ENCODE peak calls at places on chromosomes 1 and 21, in eight cellular contexts. One of them, this sample, is unnamed.

GRCh38 chr1:55038974-55039341 is 390 bp upstream of the PCSK9 start:
- DNase-seq in fibroblast of lung: no peak
- DNase-seq in tibial nerve: no peak
- DNase-seq in brain microvascular endothelial cell: no peak
- DNase-seq in Karpas-422: no peak
- DNase-seq in AG04450: no peak
- DNase-seq in heart left ventricle: no peak
- DNase-seq in right cardiac atrium: no peak
- DNase-seq in this sample: no peak

GRCh38 chr1:92940541-92940940 is 20.7 kb downstream of the DIPK1A start:
- DNase-seq in tibial nerve: no peak
- DNase-seq in right cardiac atrium: no peak
- DNase-seq in Karpas-422: no peak
- DNase-seq in fibroblast of lung: peak
- DNase-seq in AG04450: no peak
- DNase-seq in brain microvascular endothelial cell: no peak
- DNase-seq in heart left ventricle: no peak
- DNase-seq in this sample: no peak

GRCh38 chr1:33709780-33710713 is 153.8 kb upstream of the HMGB4 start:
- DNase-seq in tibial nerve: no peak
- DNase-seq in AG04450: no peak
- DNase-seq in right cardiac atrium: no peak
- DNase-seq in brain microvascular endothelial cell: no peak
- DNase-seq in heart left ventricle: no peak
- DNase-seq in Karpas-422: no peak
- DNase-seq in fibroblast of lung: peak
- DNase-seq in this sample: no peak

GRCh38 chr1:96253281-96254035 is 468.1 kb upstream of the PTBP2 start:
- DNase-seq in heart left ventricle: no peak
- DNase-seq in tibial nerve: no peak
- DNase-seq in AG04450: no peak
- DNase-seq in fibroblast of lung: no peak
- DNase-seq in brain microvascular endothelial cell: no peak
- DNase-seq in right cardiac atrium: no peak
- DNase-seq in Karpas-422: no peak
- DNase-seq in this sample: no peak

GRCh38 chr1:205205055-205205454 is 6.4 kb downstream of the DSTYK start:
- DNase-seq in AG04450: no peak
- DNase-seq in heart left ventricle: no peak
- DNase-seq in Karpas-422: no peak
- DNase-seq in fibroblast of lung: no peak
- DNase-seq in right cardiac atrium: no peak
- DNase-seq in tibial nerve: no peak
- DNase-seq in brain microvascular endothelial cell: no peak
- DNase-seq in this sample: no peak

GRCh38 chr1:8152731-8153702 is 126.9 kb upstream of the ERRFI1 start:
- DNase-seq in right cardiac atrium: no peak
- DNase-seq in brain microvascular endothelial cell: no peak
- DNase-seq in heart left ventricle: no peak
- DNase-seq in tibial nerve: no peak
- DNase-seq in fibroblast of lung: no peak
- DNase-seq in AG04450: no peak
- DNase-seq in Karpas-422: no peak
- DNase-seq in this sample: no peak

GRCh38 chr1:47440052-47440848 is 2.4 kb downstream of the FOXD2 start:
- DNase-seq in heart left ventricle: no peak
- DNase-seq in brain microvascular endothelial cell: no peak
- DNase-seq in fibroblast of lung: no peak
- DNase-seq in tibial nerve: no peak
- DNase-seq in Karpas-422: no peak
- DNase-seq in AG04450: no peak
- DNase-seq in right cardiac atrium: no peak
- DNase-seq in this sample: no peak

GRCh38 chr1:200530551-200531261 is 89.8 kb downstream of the KIF14 start:
- DNase-seq in tibial nerve: no peak
- DNase-seq in Karpas-422: peak
- DNase-seq in brain microvascular endothelial cell: no peak
- DNase-seq in AG04450: no peak
- DNase-seq in heart left ventricle: no peak
- DNase-seq in fibroblast of lung: no peak
- DNase-seq in right cardiac atrium: no peak
- DNase-seq in this sample: no peak

GRCh38 chr1:74356493-74356892 is 121.3 kb downstream of the TNNI3K start:
- DNase-seq in tibial nerve: no peak
- DNase-seq in Karpas-422: no peak
- DNase-seq in brain microvascular endothelial cell: peak
- DNase-seq in right cardiac atrium: no peak
- DNase-seq in heart left ventricle: no peak
- DNase-seq in fibroblast of lung: peak
- DNase-seq in AG04450: no peak
- DNase-seq in this sample: no peak

GRCh38 chr1:4684142-4684541 is 29.7 kb downstream of the AJAP1 start:
- DNase-seq in brain microvascular endothelial cell: peak
- DNase-seq in tibial nerve: no peak
- DNase-seq in right cardiac atrium: no peak
- DNase-seq in fibroblast of lung: peak
- DNase-seq in AG04450: no peak
- DNase-seq in Karpas-422: no peak
- DNase-seq in heart left ventricle: no peak
- DNase-seq in this sample: no peak

GRCh38 chr1:243730499-243731150 is 119.4 kb downstream of the AKT3 start:
- DNase-seq in brain microvascular endothelial cell: no peak
- DNase-seq in AG04450: no peak
- DNase-seq in right cardiac atrium: no peak
- DNase-seq in fibroblast of lung: no peak
- DNase-seq in heart left ventricle: no peak
- DNase-seq in Karpas-422: no peak
- DNase-seq in tibial nerve: no peak
- DNase-seq in this sample: no peak

GRCh38 chr1:36913523-36914060 is 120.7 kb downstream of the GRIK3 start:
- DNase-seq in AG04450: no peak
- DNase-seq in heart left ventricle: no peak
- DNase-seq in fibroblast of lung: no peak
- DNase-seq in brain microvascular endothelial cell: no peak
- DNase-seq in Karpas-422: no peak
- DNase-seq in right cardiac atrium: no peak
- DNase-seq in tibial nerve: no peak
- DNase-seq in this sample: no peak

GRCh38 chr1:66336641-66336991 is 197.3 kb upstream of the SGIP1 start:
- DNase-seq in Karpas-422: no peak
- DNase-seq in right cardiac atrium: no peak
- DNase-seq in AG04450: no peak
- DNase-seq in tibial nerve: no peak
- DNase-seq in fibroblast of lung: no peak
- DNase-seq in heart left ventricle: no peak
- DNase-seq in brain microvascular endothelial cell: no peak
- DNase-seq in this sample: no peak

GRCh38 chr1:66333463-66334232 is 200.3 kb upstream of the SGIP1 start:
- DNase-seq in Karpas-422: no peak
- DNase-seq in right cardiac atrium: peak
- DNase-seq in fibroblast of lung: no peak
- DNase-seq in brain microvascular endothelial cell: no peak
- DNase-seq in tibial nerve: no peak
- DNase-seq in heart left ventricle: no peak
- DNase-seq in AG04450: no peak
- DNase-seq in this sample: no peak

GRCh38 chr1:66335859-66336640 is 197.9 kb upstream of the SGIP1 start:
- DNase-seq in heart left ventricle: peak
- DNase-seq in Karpas-422: peak
- DNase-seq in fibroblast of lung: no peak
- DNase-seq in brain microvascular endothelial cell: peak
- DNase-seq in right cardiac atrium: peak
- DNase-seq in AG04450: no peak
- DNase-seq in tibial nerve: peak
- DNase-seq in this sample: peak

GRCh38 chr1:66334311-66334710 is 199.6 kb upstream of the SGIP1 start:
- DNase-seq in right cardiac atrium: no peak
- DNase-seq in Karpas-422: no peak
- DNase-seq in AG04450: no peak
- DNase-seq in tibial nerve: no peak
- DNase-seq in brain microvascular endothelial cell: no peak
- DNase-seq in heart left ventricle: no peak
- DNase-seq in fibroblast of lung: no peak
- DNase-seq in this sample: no peak

GRCh38 chr1:66335125-66335524 is 198.8 kb upstream of the SGIP1 start:
- DNase-seq in Karpas-422: no peak
- DNase-seq in tibial nerve: no peak
- DNase-seq in heart left ventricle: no peak
- DNase-seq in brain microvascular endothelial cell: no peak
- DNase-seq in right cardiac atrium: no peak
- DNase-seq in AG04450: no peak
- DNase-seq in fibroblast of lung: no peak
- DNase-seq in this sample: no peak
- H3K4me3 ChIP-seq in Karpas-422: peak
- H3K4me3 ChIP-seq in tibial nerve: peak
- H3K4me3 ChIP-seq in heart left ventricle: no peak
- H3K4me3 ChIP-seq in brain microvascular endothelial cell: no peak
- H3K4me3 ChIP-seq in right cardiac atrium: peak
- H3K4me3 ChIP-seq in AG04450: no peak
- H3K4me3 ChIP-seq in fibroblast of lung: no peak
- H3K4me3 ChIP-seq in this sample: peak

DNA sequence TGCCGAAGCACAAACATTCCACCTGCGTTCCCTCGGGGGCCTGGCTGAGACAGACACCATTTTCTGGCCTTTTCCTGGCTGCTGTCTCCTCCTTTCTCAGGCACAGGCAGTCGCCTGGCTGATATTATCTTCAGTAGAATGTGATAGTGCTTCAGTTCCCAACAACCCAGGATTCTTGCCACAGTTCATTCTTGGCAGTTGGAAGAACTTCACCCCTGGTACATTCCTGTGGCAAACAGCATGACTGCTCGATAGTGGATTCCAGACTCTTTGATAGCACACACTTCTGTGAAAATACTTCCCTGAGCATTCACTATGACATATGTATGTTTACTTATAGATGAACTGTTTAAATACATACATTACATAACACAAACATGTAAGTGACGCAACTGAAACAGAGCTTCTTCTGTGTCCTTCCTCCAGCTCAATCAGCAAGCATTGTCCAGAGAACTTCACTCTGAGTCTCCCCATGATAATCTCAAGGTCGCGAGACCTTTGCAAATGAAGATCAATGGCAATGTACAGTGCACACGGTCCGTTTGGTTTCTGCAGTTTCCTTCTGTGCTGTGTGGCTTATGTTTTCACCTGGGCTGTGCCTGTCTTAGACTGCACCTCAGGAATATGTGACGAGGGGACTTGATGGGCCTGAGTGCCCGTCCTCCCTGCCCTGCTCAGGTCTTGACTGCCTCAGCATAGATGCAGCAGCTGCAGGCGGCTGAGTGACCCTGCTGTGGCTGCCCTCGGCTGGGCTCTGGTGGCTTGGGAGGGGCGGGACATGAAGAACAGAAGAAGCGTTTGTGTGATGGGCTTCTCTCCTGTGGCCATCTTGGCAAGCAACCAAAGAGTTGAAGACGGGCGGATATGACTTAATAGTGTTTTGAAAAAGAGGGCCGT is 7.5 kb downstream of the MYBPHL start:
- DNase-seq in heart left ventricle: peak
- DNase-seq in right cardiac atrium: peak
- DNase-seq in Karpas-422: no peak
- DNase-seq in tibial nerve: peak
- DNase-seq in fibroblast of lung: peak
- DNase-seq in AG04450: peak
- DNase-seq in brain microvascular endothelial cell: peak
- DNase-seq in this sample: no peak
- H3K4me3 ChIP-seq in heart left ventricle: no peak
- H3K4me3 ChIP-seq in right cardiac atrium: no peak
- H3K4me3 ChIP-seq in Karpas-422: no peak
- H3K4me3 ChIP-seq in tibial nerve: no peak
- H3K4me3 ChIP-seq in fibroblast of lung: no peak
- H3K4me3 ChIP-seq in AG04450: no peak
- H3K4me3 ChIP-seq in brain microvascular endothelial cell: no peak
- H3K4me3 ChIP-seq in this sample: no peak

GRCh38 chr1:39159224-39160036 is 45.1 kb upstream of the MACF1 start:
- DNase-seq in brain microvascular endothelial cell: no peak
- DNase-seq in heart left ventricle: no peak
- DNase-seq in fibroblast of lung: peak
- DNase-seq in AG04450: no peak
- DNase-seq in right cardiac atrium: no peak
- DNase-seq in Karpas-422: no peak
- DNase-seq in tibial nerve: no peak
- DNase-seq in this sample: no peak
- H3K4me3 ChIP-seq in brain microvascular endothelial cell: no peak
- H3K4me3 ChIP-seq in heart left ventricle: no peak
- H3K4me3 ChIP-seq in fibroblast of lung: peak
- H3K4me3 ChIP-seq in AG04450: peak
- H3K4me3 ChIP-seq in right cardiac atrium: no peak
- H3K4me3 ChIP-seq in Karpas-422: no peak
- H3K4me3 ChIP-seq in tibial nerve: no peak
- H3K4me3 ChIP-seq in this sample: no peak

GRCh38 chr1:225447649-225448048 is 19.8 kb upstream of the LBR start:
- DNase-seq in right cardiac atrium: no peak
- DNase-seq in Karpas-422: no peak
- DNase-seq in AG04450: no peak
- DNase-seq in fibroblast of lung: peak
- DNase-seq in tibial nerve: peak
- DNase-seq in brain microvascular endothelial cell: no peak
- DNase-seq in heart left ventricle: no peak
- DNase-seq in this sample: no peak
- H3K4me3 ChIP-seq in right cardiac atrium: no peak
- H3K4me3 ChIP-seq in Karpas-422: no peak
- H3K4me3 ChIP-seq in AG04450: no peak
- H3K4me3 ChIP-seq in fibroblast of lung: no peak
- H3K4me3 ChIP-seq in tibial nerve: no peak
- H3K4me3 ChIP-seq in brain microvascular endothelial cell: no peak
- H3K4me3 ChIP-seq in heart left ventricle: no peak
- H3K4me3 ChIP-seq in this sample: no peak

GRCh38 chr21:44093761-44094160 is 13.4 kb upstream of the PWP2 start:
- DNase-seq in AG04450: no peak
- DNase-seq in brain microvascular endothelial cell: no peak
- DNase-seq in right cardiac atrium: no peak
- DNase-seq in fibroblast of lung: no peak
- DNase-seq in Karpas-422: no peak
- DNase-seq in tibial nerve: no peak
- DNase-seq in heart left ventricle: no peak
- DNase-seq in this sample: no peak
- H3K4me3 ChIP-seq in AG04450: no peak
- H3K4me3 ChIP-seq in brain microvascular endothelial cell: no peak
- H3K4me3 ChIP-seq in right cardiac atrium: no peak
- H3K4me3 ChIP-seq in fibroblast of lung: no peak
- H3K4me3 ChIP-seq in Karpas-422: no peak
- H3K4me3 ChIP-seq in tibial nerve: no peak
- H3K4me3 ChIP-seq in heart left ventricle: no peak
- H3K4me3 ChIP-seq in this sample: no peak

GRCh38 chr1:222930097-222930496 is 115.3 kb downstream of the DISP1 start:
- DNase-seq in AG04450: no peak
- DNase-seq in right cardiac atrium: no peak
- DNase-seq in fibroblast of lung: no peak
- DNase-seq in heart left ventricle: no peak
- DNase-seq in Karpas-422: no peak
- DNase-seq in tibial nerve: no peak
- DNase-seq in brain microvascular endothelial cell: no peak
- DNase-seq in this sample: no peak
- H3K4me3 ChIP-seq in AG04450: no peak
- H3K4me3 ChIP-seq in right cardiac atrium: peak
- H3K4me3 ChIP-seq in fibroblast of lung: no peak
- H3K4me3 ChIP-seq in heart left ventricle: no peak
- H3K4me3 ChIP-seq in Karpas-422: no peak
- H3K4me3 ChIP-seq in tibial nerve: peak
- H3K4me3 ChIP-seq in brain microvascular endothelial cell: no peak
- H3K4me3 ChIP-seq in this sample: no peak